ENCODE peak calls at places on chromosomes 2 and 18, in four cellular contexts. One of them, this sample, is unnamed.

GRCh38 chr2:8159966-8160603 is 521.8 kb upstream of the ID2 start:
- DNase-seq in GM23248: no peak
- DNase-seq in MM.1S: no peak
- DNase-seq in HCT116: no peak
- DNase-seq in this sample: no peak

GRCh38 chr2:134392689-134393476 is 139.0 kb downstream of the MGAT5 start:
- DNase-seq in GM23248: peak; percentile 63
- DNase-seq in MM.1S: no peak
- DNase-seq in HCT116: no peak
- DNase-seq in this sample: no peak

GRCh38 chr2:207945201-207945600 is 80.1 kb downstream of the PLEKHM3 start:
- DNase-seq in GM23248: no peak
- DNase-seq in MM.1S: no peak
- DNase-seq in HCT116: no peak
- DNase-seq in this sample: no peak

GRCh38 chr2:19837235-19837766 is 64.5 kb downstream of the TTC32 start:
- DNase-seq in GM23248: no peak
- DNase-seq in MM.1S: no peak
- DNase-seq in HCT116: no peak
- DNase-seq in this sample: no peak

GRCh38 chr2:108092886-108093285 is 106.6 kb downstream of the SLC5A7 start:
- DNase-seq in GM23248: no peak
- DNase-seq in MM.1S: no peak
- DNase-seq in HCT116: no peak
- DNase-seq in this sample: no peak

GRCh38 chr2:218785103-218785502 is 3.2 kb downstream of the CYP27A1 start:
- DNase-seq in GM23248: no peak
- DNase-seq in MM.1S: no peak
- DNase-seq in HCT116: no peak
- DNase-seq in this sample: no peak

GRCh38 chr18:31190919-31191318 is 28.3 kb upstream of the DSC1 start:
- DNase-seq in GM23248: no peak
- DNase-seq in MM.1S: no peak
- DNase-seq in HCT116: no peak
- DNase-seq in this sample: no peak

GRCh38 chr2:138087761-138088602 is 123.7 kb downstream of the HNMT start:
- DNase-seq in GM23248: no peak
- DNase-seq in MM.1S: no peak
- DNase-seq in HCT116: no peak
- DNase-seq in this sample: no peak

GRCh38 chr2:233062946-233063268 is 2.8 kb downstream of the INPP5D start:
- DNase-seq in GM23248: no peak
- DNase-seq in MM.1S: no peak
- DNase-seq in HCT116: no peak
- DNase-seq in this sample: no peak

GRCh38 chr2:61969376-61969775 is 63.9 kb downstream of the COMMD1 start:
- DNase-seq in GM23248: no peak
- DNase-seq in MM.1S: no peak
- DNase-seq in HCT116: no peak
- DNase-seq in this sample: no peak

GRCh38 chr2:142472382-142472781 is 341.6 kb upstream of the LRP1B start:
- DNase-seq in GM23248: no peak
- DNase-seq in MM.1S: no peak
- DNase-seq in HCT116: no peak
- DNase-seq in this sample: no peak

GRCh38 chr2:46490521-46491141 is 11.3 kb downstream of the TMEM247 start:
- DNase-seq in GM23248: no peak
- DNase-seq in MM.1S: no peak
- DNase-seq in HCT116: no peak
- DNase-seq in this sample: no peak

GRCh38 chr2:127217470-127218325 is 2.4 kb downstream of the CYP27C1 start:
- DNase-seq in GM23248: peak; percentile 87
- DNase-seq in MM.1S: no peak
- DNase-seq in HCT116: peak; percentile 23
- DNase-seq in this sample: no peak

GRCh38 chr18:51621103-51621969 is 423.9 kb upstream of the MEX3C start:
- DNase-seq in GM23248: peak; percentile 69
- DNase-seq in MM.1S: peak; percentile 73
- DNase-seq in HCT116: peak; percentile 1
- DNase-seq in this sample: peak; percentile 81

GRCh38 chr18:13629841-13630747 is 96.3 kb downstream of the FAM210A start:
- DNase-seq in GM23248: peak; percentile 75
- DNase-seq in MM.1S: peak; percentile 61
- DNase-seq in HCT116: peak; percentile 48
- DNase-seq in this sample: peak; percentile 87

GRCh38 chr18:489244-490023 is 11.1 kb downstream of the COLEC12 start:
- DNase-seq in GM23248: peak; percentile 89
- DNase-seq in MM.1S: no peak
- DNase-seq in HCT116: no peak
- DNase-seq in this sample: no peak

GRCh38 chr2:74390601-74391000 is 10.5 kb upstream of the DCTN1 start:
- DNase-seq in GM23248: no peak
- DNase-seq in MM.1S: no peak
- DNase-seq in HCT116: no peak
- DNase-seq in this sample: peak; percentile 27

GRCh38 chr2:7803515-7803914 is 878.3 kb upstream of the ID2 start:
- DNase-seq in GM23248: no peak
- DNase-seq in MM.1S: no peak
- DNase-seq in HCT116: no peak
- DNase-seq in this sample: no peak

GRCh38 chr2:182941939-182942338 is 75.5 kb upstream of the FRZB start:
- DNase-seq in GM23248: no peak
- DNase-seq in MM.1S: no peak
- DNase-seq in HCT116: no peak
- DNase-seq in this sample: no peak

GRCh38 chr2:106098081-106098480 is 96.0 kb downstream of the UXS1 start:
- DNase-seq in GM23248: peak; percentile 3
- DNase-seq in MM.1S: no peak
- DNase-seq in HCT116: no peak
- DNase-seq in this sample: peak; percentile 27

GRCh38 chr2:13414907-13415306 is 698.2 kb downstream of the TRIB2 start:
- DNase-seq in GM23248: no peak
- DNase-seq in MM.1S: no peak
- DNase-seq in HCT116: no peak
- DNase-seq in this sample: peak; percentile 7

GRCh38 chr2:46170611-46171385 is 126.4 kb upstream of the EPAS1 start:
- DNase-seq in GM23248: no peak
- DNase-seq in MM.1S: no peak
- DNase-seq in HCT116: no peak
- DNase-seq in this sample: no peak

GRCh38 chr2:42809876-42810125 is 17.4 kb upstream of the HAAO start:
- DNase-seq in GM23248: peak; percentile 94
- DNase-seq in MM.1S: peak; percentile 82
- DNase-seq in HCT116: peak; percentile 52
- DNase-seq in this sample: peak; percentile 86

GRCh38 chr2:10434885-10435419 is 13.2 kb downstream of the ODC1 start:
- DNase-seq in GM23248: peak; percentile 81
- DNase-seq in MM.1S: peak; percentile 74
- DNase-seq in HCT116: peak; percentile 43
- DNase-seq in this sample: peak; percentile 88

GRCh38 chr2:10900216-10901109 is 11.3 kb upstream of the KCNF1 start:
- DNase-seq in GM23248: peak; percentile 30
- DNase-seq in MM.1S: no peak
- DNase-seq in HCT116: peak; percentile 68
- DNase-seq in this sample: no peak

GRCh38 chr18:11005528-11005927 is 143.8 kb downstream of the PIEZO2 start:
- DNase-seq in GM23248: peak; percentile 29
- DNase-seq in MM.1S: no peak
- DNase-seq in HCT116: no peak
- DNase-seq in this sample: peak; percentile 6

GRCh38 chr2:26724004-26724750 is 31.7 kb downstream of the KCNK3 start:
- DNase-seq in GM23248: peak; percentile 94
- DNase-seq in MM.1S: no peak
- DNase-seq in HCT116: peak; percentile 93
- DNase-seq in this sample: no peak

GRCh38 chr2:17148298-17149228 is 369.7 kb downstream of the RAD51AP2 start:
- DNase-seq in GM23248: peak; percentile 36
- DNase-seq in MM.1S: no peak
- DNase-seq in HCT116: peak; percentile 8
- DNase-seq in this sample: peak; percentile 63

GRCh38 chr2:100589527-100589926 is 26.7 kb downstream of the PDCL3 start:
- DNase-seq in GM23248: no peak
- DNase-seq in MM.1S: no peak
- DNase-seq in HCT116: no peak
- DNase-seq in this sample: no peak

GRCh38 chr2:125227843-125228392 is 1202.8 kb downstream of the CNTNAP5 start:
- DNase-seq in GM23248: no peak
- DNase-seq in MM.1S: peak; percentile 8
- DNase-seq in HCT116: no peak
- DNase-seq in this sample: no peak

GRCh38 chr18:22552899-22553460 is 135.3 kb upstream of the CTAGE1 start:
- DNase-seq in GM23248: no peak
- DNase-seq in MM.1S: no peak
- DNase-seq in HCT116: no peak
- DNase-seq in this sample: no peak

GRCh38 chr2:144094408-144095151 is 425.3 kb downstream of the ZEB2 start:
- DNase-seq in GM23248: no peak
- DNase-seq in MM.1S: no peak
- DNase-seq in HCT116: no peak
- DNase-seq in this sample: no peak

DNA sequence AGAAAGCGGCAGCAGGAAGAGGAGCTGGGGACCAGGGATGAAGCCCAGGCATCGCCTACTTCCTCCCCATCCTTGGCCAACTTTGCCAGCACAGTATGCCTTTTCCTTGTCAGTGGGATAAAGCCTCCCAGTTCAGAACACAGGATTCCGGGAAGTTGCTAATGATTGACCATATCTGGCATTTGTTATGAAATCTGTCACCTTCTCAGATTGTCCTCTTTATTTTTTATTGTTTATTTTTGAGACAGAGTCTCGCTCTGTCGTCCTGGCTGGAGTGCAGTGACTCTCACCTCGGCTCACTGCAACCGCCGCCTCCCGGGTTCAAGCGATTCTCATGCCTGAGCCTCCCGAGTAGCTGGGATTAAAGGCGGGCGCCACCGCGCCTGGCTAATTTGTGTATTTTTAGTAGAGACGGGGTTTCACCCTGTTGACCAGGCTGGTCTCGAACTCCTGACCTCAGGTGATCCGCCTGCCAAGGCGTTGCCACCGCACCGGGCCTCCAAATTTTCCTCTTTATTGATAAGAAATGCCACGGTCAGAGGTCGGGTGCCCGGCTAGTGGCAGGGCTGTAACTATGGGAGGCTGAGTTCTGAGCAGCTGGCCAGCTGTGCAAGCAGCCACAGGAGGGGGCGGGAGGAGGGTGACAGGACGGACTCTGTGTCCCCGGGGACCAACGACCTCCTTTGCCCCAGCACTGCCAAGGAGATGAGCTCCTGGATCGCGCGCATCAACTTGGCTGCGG is 24.4 kb downstream of the PSD4 start:
- DNase-seq in GM23248: no peak
- DNase-seq in MM.1S: no peak
- DNase-seq in HCT116: no peak
- DNase-seq in this sample: no peak
- H3K27ac ChIP-seq in GM23248: no peak overlapping the region
- H3K27ac ChIP-seq in MM.1S: no peak overlapping the region
- H3K27ac ChIP-seq in HCT116: peak overlapping the region; percentile 93
- H3K27ac ChIP-seq in this sample: no peak overlapping the region

DNA sequence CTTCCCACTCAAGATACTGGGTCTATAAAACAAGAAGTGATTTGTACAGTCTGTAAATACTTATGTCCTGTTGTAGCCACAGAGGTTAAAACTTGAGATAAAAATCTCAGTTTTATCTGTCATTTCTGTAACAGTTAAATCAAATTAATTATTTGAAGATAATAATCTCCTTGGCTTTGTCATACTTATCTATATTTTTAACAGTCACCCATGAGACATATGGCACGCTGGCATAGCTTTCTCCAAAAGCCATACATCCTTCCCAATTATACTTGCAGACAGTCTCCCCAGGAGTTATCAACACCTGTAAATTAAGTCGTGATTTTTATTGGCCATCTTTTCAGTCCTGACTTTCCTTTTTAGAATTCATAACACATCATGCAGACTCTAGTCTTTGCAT is 68.9 kb upstream of the UNC80 start:
- DNase-seq in GM23248: no peak
- DNase-seq in MM.1S: no peak
- DNase-seq in HCT116: no peak
- DNase-seq in this sample: no peak
- TF ChIP-seq EZH2phosphoT487 in GM23248: no peak
- TF ChIP-seq EZH2phosphoT487 in MM.1S: no peak
- TF ChIP-seq EZH2phosphoT487 in HCT116: no peak
- TF ChIP-seq EZH2phosphoT487 in this sample: no peak

DNA sequence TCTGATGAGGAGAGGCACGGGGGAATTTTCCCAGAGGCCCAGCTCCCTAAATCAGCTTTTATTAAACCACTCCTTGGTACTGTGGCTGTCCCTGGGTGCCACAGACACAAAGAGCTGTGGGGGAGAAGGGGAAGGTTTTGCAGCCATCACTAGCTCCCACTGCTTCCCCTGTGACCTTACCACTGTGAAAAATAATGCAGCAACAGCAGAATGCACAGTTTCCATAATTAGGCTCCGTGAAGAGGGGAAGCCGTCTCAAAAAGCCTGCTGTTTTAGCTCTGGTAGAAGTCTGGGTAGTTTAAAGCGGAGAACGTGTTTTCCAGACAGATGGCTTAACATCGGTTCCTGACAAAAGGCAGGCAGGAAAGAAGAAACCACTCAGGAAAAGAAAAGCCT is 27.5 kb upstream of the CAB39 start:
- DNase-seq in GM23248: no peak
- DNase-seq in MM.1S: no peak
- DNase-seq in HCT116: no peak
- DNase-seq in this sample: no peak
- H3K9ac ChIP-seq in GM23248: no peak overlapping the region
- H3K9ac ChIP-seq in MM.1S: no peak overlapping the region
- H3K9ac ChIP-seq in HCT116: peak overlapping the region; percentile 39
- H3K9ac ChIP-seq in this sample: no peak overlapping the region

GRCh38 chr18:47331641-47332040 is 80.2 kb upstream of the SKOR2 start:
- DNase-seq in GM23248: no peak
- DNase-seq in MM.1S: no peak
- DNase-seq in HCT116: no peak
- DNase-seq in this sample: no peak
- H3K27ac ChIP-seq in GM23248: no peak overlapping the region
- H3K27ac ChIP-seq in MM.1S: no peak overlapping the region
- H3K27ac ChIP-seq in HCT116: no peak overlapping the region
- H3K27ac ChIP-seq in this sample: no peak overlapping the region

DNA sequence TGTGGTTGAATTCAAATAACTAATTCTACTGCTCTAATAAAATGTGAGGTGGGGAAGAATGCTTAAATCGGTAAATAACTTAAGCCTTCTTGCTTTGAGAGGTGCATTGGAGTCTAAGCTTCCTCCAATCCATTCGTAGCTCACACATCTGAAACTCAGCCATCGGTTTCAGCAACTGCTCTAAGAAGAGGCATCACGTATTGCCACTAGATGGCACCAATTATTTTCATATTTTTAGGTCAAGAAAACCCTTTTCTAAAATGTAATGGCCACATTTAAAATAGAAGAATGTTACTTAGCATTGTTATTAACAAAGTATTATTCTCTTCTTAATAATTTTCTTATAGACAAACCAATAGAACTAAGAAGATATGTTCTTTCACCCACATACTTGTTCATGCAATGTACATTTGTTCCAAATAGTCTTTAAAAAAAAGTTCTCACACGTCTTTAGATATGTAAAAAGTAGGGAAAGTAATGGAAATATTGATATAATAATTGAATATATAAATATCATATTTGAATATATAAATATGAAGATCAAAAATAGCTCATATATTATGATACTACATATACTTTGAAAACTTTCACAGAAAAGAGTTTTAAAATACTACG is 229.8 kb downstream of the CCDC178 start:
- DNase-seq in GM23248: peak; percentile 57
- DNase-seq in MM.1S: peak; percentile 52
- DNase-seq in HCT116: no peak
- DNase-seq in this sample: peak; percentile 65
- TF ChIP-seq EZH2phosphoT487 in GM23248: no peak
- TF ChIP-seq EZH2phosphoT487 in MM.1S: no peak
- TF ChIP-seq EZH2phosphoT487 in HCT116: no peak
- TF ChIP-seq EZH2phosphoT487 in this sample: no peak